ENCODE peak calls at places on chromosomes 13 and 19, in five cellular contexts. One of them, this sample, is unnamed.

GRCh38 chr13:25686831-25687495 is 315.2 kb downstream of the ATP8A2 start:
- DNase-seq in body of pancreas: no peak
- DNase-seq in breast epithelium: no peak
- DNase-seq in ovary: no peak
- DNase-seq in tibial nerve: no peak
- DNase-seq in this sample: no peak

GRCh38 chr13:44116562-44117315 is 237.0 kb downstream of the LACC1 start:
- DNase-seq in body of pancreas: no peak
- DNase-seq in breast epithelium: no peak
- DNase-seq in ovary: no peak
- DNase-seq in tibial nerve: no peak
- DNase-seq in this sample: no peak

GRCh38 chr19:47176627-47177090 is 46.0 kb downstream of the SAE1 start:
- DNase-seq in body of pancreas: no peak
- DNase-seq in breast epithelium: no peak
- DNase-seq in ovary: no peak
- DNase-seq in tibial nerve: no peak
- DNase-seq in this sample: no peak

GRCh38 chr19:1756264-1756663 is 3.0 kb downstream of the ONECUT3 start:
- DNase-seq in body of pancreas: no peak
- DNase-seq in breast epithelium: no peak
- DNase-seq in ovary: no peak
- DNase-seq in tibial nerve: no peak
- DNase-seq in this sample: no peak

GRCh38 chr13:46797468-46798237 is 692 bp upstream of the ESD start:
- DNase-seq in body of pancreas: no peak
- DNase-seq in breast epithelium: no peak
- DNase-seq in ovary: no peak
- DNase-seq in tibial nerve: no peak
- DNase-seq in this sample: no peak

GRCh38 chr19:17796013-17796837 is 1.3 kb downstream of the B3GNT3 start:
- DNase-seq in body of pancreas: no peak
- DNase-seq in breast epithelium: no peak
- DNase-seq in ovary: no peak
- DNase-seq in tibial nerve: no peak
- DNase-seq in this sample: no peak

GRCh38 chr19:4567584-4568071 is 8.1 kb upstream of the SEMA6B start:
- DNase-seq in body of pancreas: peak; percentile 57
- DNase-seq in breast epithelium: peak; percentile 66
- DNase-seq in ovary: peak; percentile 70
- DNase-seq in tibial nerve: peak; percentile 37
- DNase-seq in this sample: peak; percentile 65

GRCh38 chr19:41887711-41888382 is 4.9 kb downstream of the ARHGEF1 start:
- DNase-seq in body of pancreas: peak; percentile 58
- DNase-seq in breast epithelium: no peak
- DNase-seq in ovary: no peak
- DNase-seq in tibial nerve: no peak
- DNase-seq in this sample: no peak

GRCh38 chr19:29841559-29842367 is 30.0 kb downstream of the CCNE1 start:
- DNase-seq in body of pancreas: no peak
- DNase-seq in breast epithelium: no peak
- DNase-seq in ovary: peak; percentile 23
- DNase-seq in tibial nerve: no peak
- DNase-seq in this sample: peak; percentile 64

GRCh38 chr19:19214892-19215291 is 3.1 kb downstream of the NCAN start:
- DNase-seq in body of pancreas: peak; percentile 31
- DNase-seq in breast epithelium: no peak
- DNase-seq in ovary: peak; percentile 68
- DNase-seq in tibial nerve: no peak
- DNase-seq in this sample: no peak

GRCh38 chr19:41328818-41329220 is 18.8 kb downstream of the CCDC97 start:
- DNase-seq in body of pancreas: no peak
- DNase-seq in breast epithelium: no peak
- DNase-seq in ovary: no peak
- DNase-seq in tibial nerve: no peak
- DNase-seq in this sample: no peak

GRCh38 chr19:29978139-29978538 is 36.1 kb downstream of the URI1 start:
- DNase-seq in body of pancreas: no peak
- DNase-seq in breast epithelium: no peak
- DNase-seq in ovary: no peak
- DNase-seq in tibial nerve: no peak
- DNase-seq in this sample: no peak

GRCh38 chr19:56983148-56983547 is 136.6 kb upstream of the USP29 start:
- DNase-seq in body of pancreas: no peak
- DNase-seq in breast epithelium: no peak
- DNase-seq in ovary: peak; percentile 30
- DNase-seq in tibial nerve: no peak
- DNase-seq in this sample: no peak

GRCh38 chr13:89214115-89214514 is 1542.9 kb downstream of the SLITRK5 start:
- DNase-seq in body of pancreas: no peak
- DNase-seq in breast epithelium: no peak
- DNase-seq in ovary: no peak
- DNase-seq in tibial nerve: no peak
- DNase-seq in this sample: no peak

GRCh38 chr13:113407103-113407530 is 43.2 kb upstream of the GRTP1 start:
- DNase-seq in body of pancreas: no peak
- DNase-seq in breast epithelium: no peak
- DNase-seq in ovary: peak; percentile 19
- DNase-seq in tibial nerve: no peak
- DNase-seq in this sample: no peak

GRCh38 chr19:30349131-30349730 is 23.0 kb upstream of the ZNF536 start:
- DNase-seq in body of pancreas: no peak
- DNase-seq in breast epithelium: peak; percentile 14
- DNase-seq in ovary: no peak
- DNase-seq in tibial nerve: no peak
- DNase-seq in this sample: no peak

GRCh38 chr13:110916671-110917142 is 1.8 kb upstream of the ANKRD10 start:
- DNase-seq in body of pancreas: no peak
- DNase-seq in breast epithelium: no peak
- DNase-seq in ovary: no peak
- DNase-seq in tibial nerve: no peak
- DNase-seq in this sample: no peak

GRCh38 chr19:55857149-55857548 is 20.8 kb downstream of the NLRP4 start:
- DNase-seq in body of pancreas: no peak
- DNase-seq in breast epithelium: no peak
- DNase-seq in ovary: no peak
- DNase-seq in tibial nerve: no peak
- DNase-seq in this sample: no peak

GRCh38 chr19:50248413-50248812 is 45.0 kb downstream of the MYH14 start:
- DNase-seq in body of pancreas: no peak
- DNase-seq in breast epithelium: no peak
- DNase-seq in ovary: no peak
- DNase-seq in tibial nerve: no peak
- DNase-seq in this sample: no peak

GRCh38 chr19:47446534-47447469 is 24.9 kb downstream of the SLC8A2 start:
- DNase-seq in body of pancreas: no peak
- DNase-seq in breast epithelium: no peak
- DNase-seq in ovary: peak; percentile 55
- DNase-seq in tibial nerve: no peak
- DNase-seq in this sample: peak; percentile 43

GRCh38 chr19:32798201-32798600 is 71.4 kb downstream of the SLC7A9 start:
- DNase-seq in body of pancreas: no peak
- DNase-seq in breast epithelium: no peak
- DNase-seq in ovary: no peak
- DNase-seq in tibial nerve: no peak
- DNase-seq in this sample: no peak
- H3K4me1 ChIP-seq in body of pancreas: no peaks in the 10 kb centered on the region
- H3K4me1 ChIP-seq in breast epithelium: no peaks in the 10 kb centered on the region
- H3K4me1 ChIP-seq in ovary: no peaks in the 10 kb centered on the region
- H3K4me1 ChIP-seq in tibial nerve: no peaks in the 10 kb centered on the region
- H3K4me1 ChIP-seq in this sample: no peaks in the 10 kb centered on the region

GRCh38 chr13:77865588-77865987 is 53.0 kb downstream of the EDNRB start:
- DNase-seq in body of pancreas: no peak
- DNase-seq in breast epithelium: no peak
- DNase-seq in ovary: no peak
- DNase-seq in tibial nerve: no peak
- DNase-seq in this sample: no peak
- H3K4me3 ChIP-seq in body of pancreas: no peak overlapping the region
- H3K4me3 ChIP-seq in breast epithelium: no peak overlapping the region
- H3K4me3 ChIP-seq in ovary: no peak overlapping the region
- H3K4me3 ChIP-seq in tibial nerve: no peak overlapping the region
- H3K4me3 ChIP-seq in this sample: no peak overlapping the region

DNA sequence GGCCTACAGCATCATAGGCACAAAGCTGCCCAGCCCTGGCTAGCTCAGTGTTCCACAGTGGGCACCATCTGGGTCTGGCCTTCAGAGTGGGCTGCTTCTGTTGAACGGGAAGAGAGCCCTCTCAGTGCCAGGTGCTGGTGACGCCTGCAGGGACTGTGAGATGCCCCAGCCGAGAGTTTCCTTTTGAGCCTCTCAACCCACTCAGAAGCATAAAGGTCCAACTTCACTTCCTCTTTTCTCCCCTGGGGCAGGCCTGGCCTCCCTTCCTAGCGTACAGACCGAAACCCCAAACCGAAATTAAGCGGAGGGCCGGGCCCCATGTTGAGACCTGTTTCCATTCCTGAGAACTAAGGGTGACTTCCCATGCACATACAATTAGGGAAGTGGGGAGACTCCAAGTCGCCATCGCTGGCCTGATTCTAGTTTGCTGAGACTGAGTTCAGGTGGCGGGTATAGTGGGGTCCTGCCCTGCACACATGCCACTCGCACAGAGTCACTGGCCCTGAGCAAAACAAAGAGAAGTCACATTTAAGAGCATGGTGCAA is 6.9 kb downstream of the RAB8A start:
- DNase-seq in body of pancreas: no peak
- DNase-seq in breast epithelium: no peak
- DNase-seq in ovary: no peak
- DNase-seq in tibial nerve: no peak
- DNase-seq in this sample: no peak
- TF ChIP-seq POLR2A in body of pancreas: no peak
- TF ChIP-seq POLR2A in breast epithelium: no peak
- TF ChIP-seq POLR2A in ovary: no peak
- TF ChIP-seq POLR2A in tibial nerve: no peak
- TF ChIP-seq POLR2A in this sample: no peak

GRCh38 chr13:73914119-73914518 is 220.1 kb downstream of the KLF12 start:
- DNase-seq in body of pancreas: no peak
- DNase-seq in breast epithelium: no peak
- DNase-seq in ovary: no peak
- DNase-seq in tibial nerve: no peak
- DNase-seq in this sample: no peak
- H3K4me1 ChIP-seq in body of pancreas: no peaks in the 10 kb centered on the region
- H3K4me1 ChIP-seq in breast epithelium: no peaks in the 10 kb centered on the region
- H3K4me1 ChIP-seq in ovary: peaks cover 9% of the 10 kb centered on the region
- H3K4me1 ChIP-seq in tibial nerve: no peaks in the 10 kb centered on the region
- H3K4me1 ChIP-seq in this sample: no peaks in the 10 kb centered on the region

This sample was measured in adrenal gland.